ENCODE peak calls at places on chromosomes 2 and 18, in seven cellular contexts. One of them, this sample, is unnamed.

GRCh38 chr18:3683483-3683882 is 233.5 kb downstream of the TGIF1 start:
- DNase-seq in tibial artery: no peak
- DNase-seq in GM10248: no peak
- DNase-seq in Daoy: no peak
- DNase-seq in GM13977: no peak
- DNase-seq in non-pigmented ciliary epithelial cell: no peak
- DNase-seq in fibroblast of mammary gland: no peak
- DNase-seq in this sample: no peak

GRCh38 chr18:57353940-57354461 is 1.6 kb downstream of the ST8SIA3 start:
- DNase-seq in tibial artery: no peak
- DNase-seq in GM10248: peak; percentile 65
- DNase-seq in Daoy: peak; percentile 64
- DNase-seq in GM13977: peak; percentile 76
- DNase-seq in non-pigmented ciliary epithelial cell: peak; percentile 1
- DNase-seq in fibroblast of mammary gland: peak; percentile 22
- DNase-seq in this sample: no peak

GRCh38 chr18:74040459-74041332 is 106.9 kb downstream of the FBXO15 start:
- DNase-seq in tibial artery: no peak
- DNase-seq in GM10248: peak; percentile 70
- DNase-seq in Daoy: peak; percentile 49
- DNase-seq in GM13977: peak; percentile 54
- DNase-seq in non-pigmented ciliary epithelial cell: no peak
- DNase-seq in fibroblast of mammary gland: peak; percentile 19
- DNase-seq in this sample: no peak

GRCh38 chr2:235533616-235534385 is 40.0 kb downstream of the AGAP1 start:
- DNase-seq in tibial artery: no peak
- DNase-seq in GM10248: no peak
- DNase-seq in Daoy: no peak
- DNase-seq in GM13977: no peak
- DNase-seq in non-pigmented ciliary epithelial cell: no peak
- DNase-seq in fibroblast of mammary gland: no peak
- DNase-seq in this sample: no peak

GRCh38 chr2:190379249-190379964 is 28.7 kb upstream of the MFSD6 start:
- DNase-seq in tibial artery: no peak
- DNase-seq in GM10248: no peak
- DNase-seq in Daoy: peak; percentile 56
- DNase-seq in GM13977: no peak
- DNase-seq in non-pigmented ciliary epithelial cell: no peak
- DNase-seq in fibroblast of mammary gland: peak; percentile 87
- DNase-seq in this sample: no peak

GRCh38 chr2:238754259-238754658 is 93.6 kb upstream of the TWIST2 start:
- DNase-seq in tibial artery: no peak
- DNase-seq in GM10248: no peak
- DNase-seq in Daoy: no peak
- DNase-seq in GM13977: no peak
- DNase-seq in non-pigmented ciliary epithelial cell: no peak
- DNase-seq in fibroblast of mammary gland: peak; percentile 15
- DNase-seq in this sample: no peak

GRCh38 chr18:32610116-32610630 is 139.5 kb upstream of the GAREM1 start:
- DNase-seq in tibial artery: no peak
- DNase-seq in GM10248: no peak
- DNase-seq in Daoy: no peak
- DNase-seq in GM13977: no peak
- DNase-seq in non-pigmented ciliary epithelial cell: no peak
- DNase-seq in fibroblast of mammary gland: no peak
- DNase-seq in this sample: no peak

GRCh38 chr18:37238271-37238670 is 327.3 kb downstream of the CELF4 start:
- DNase-seq in tibial artery: no peak
- DNase-seq in GM10248: no peak
- DNase-seq in Daoy: no peak
- DNase-seq in GM13977: no peak
- DNase-seq in non-pigmented ciliary epithelial cell: no peak
- DNase-seq in fibroblast of mammary gland: no peak
- DNase-seq in this sample: no peak

GRCh38 chr2:105929506-105929905 is 184.8 kb downstream of the NCK2 start:
- DNase-seq in tibial artery: no peak
- DNase-seq in GM10248: no peak
- DNase-seq in Daoy: peak; percentile 26
- DNase-seq in GM13977: no peak
- DNase-seq in non-pigmented ciliary epithelial cell: no peak
- DNase-seq in fibroblast of mammary gland: peak; percentile 2
- DNase-seq in this sample: no peak

GRCh38 chr2:237165405-237166276 is 80.0 kb downstream of the COPS8 start:
- DNase-seq in tibial artery: no peak
- DNase-seq in GM10248: no peak
- DNase-seq in Daoy: peak; percentile 45
- DNase-seq in GM13977: no peak
- DNase-seq in non-pigmented ciliary epithelial cell: no peak
- DNase-seq in fibroblast of mammary gland: peak; percentile 74
- DNase-seq in this sample: no peak

GRCh38 chr2:24886640-24887324 is 33.3 kb downstream of the ADCY3 start:
- DNase-seq in tibial artery: no peak
- DNase-seq in GM10248: no peak
- DNase-seq in Daoy: no peak
- DNase-seq in GM13977: no peak
- DNase-seq in non-pigmented ciliary epithelial cell: no peak
- DNase-seq in fibroblast of mammary gland: no peak
- DNase-seq in this sample: no peak

GRCh38 chr2:239852272-239852671 is 172.9 kb downstream of the NDUFA10 start:
- DNase-seq in tibial artery: no peak
- DNase-seq in GM10248: no peak
- DNase-seq in Daoy: no peak
- DNase-seq in GM13977: no peak
- DNase-seq in non-pigmented ciliary epithelial cell: no peak
- DNase-seq in fibroblast of mammary gland: no peak
- DNase-seq in this sample: no peak

GRCh38 chr2:205169453-205169852 is 512.8 kb upstream of the NRP2 start:
- DNase-seq in tibial artery: no peak
- DNase-seq in GM10248: no peak
- DNase-seq in Daoy: no peak
- DNase-seq in GM13977: no peak
- DNase-seq in non-pigmented ciliary epithelial cell: no peak
- DNase-seq in fibroblast of mammary gland: no peak
- DNase-seq in this sample: no peak

GRCh38 chr18:32425466-32425865 is 45.2 kb downstream of the GAREM1 start:
- DNase-seq in tibial artery: no peak
- DNase-seq in GM10248: no peak
- DNase-seq in Daoy: no peak
- DNase-seq in GM13977: no peak
- DNase-seq in non-pigmented ciliary epithelial cell: peak; percentile 30
- DNase-seq in fibroblast of mammary gland: peak; percentile 71
- DNase-seq in this sample: no peak

GRCh38 chr2:154713605-154714004 is 15.1 kb downstream of the KCNJ3 start:
- DNase-seq in tibial artery: no peak
- DNase-seq in GM10248: no peak
- DNase-seq in Daoy: no peak
- DNase-seq in GM13977: no peak
- DNase-seq in non-pigmented ciliary epithelial cell: no peak
- DNase-seq in fibroblast of mammary gland: no peak
- DNase-seq in this sample: no peak

GRCh38 chr2:157476915-157477709 is 33.2 kb upstream of the CYTIP start:
- DNase-seq in tibial artery: no peak
- DNase-seq in GM10248: no peak
- DNase-seq in Daoy: no peak
- DNase-seq in GM13977: no peak
- DNase-seq in non-pigmented ciliary epithelial cell: no peak
- DNase-seq in fibroblast of mammary gland: peak; percentile 45
- DNase-seq in this sample: no peak

GRCh38 chr2:108908717-108909077 is 80.3 kb downstream of the EDAR start:
- DNase-seq in tibial artery: no peak
- DNase-seq in GM10248: no peak
- DNase-seq in Daoy: no peak
- DNase-seq in GM13977: no peak
- DNase-seq in non-pigmented ciliary epithelial cell: no peak
- DNase-seq in fibroblast of mammary gland: no peak
- DNase-seq in this sample: no peak

GRCh38 chr2:201234167-201235139 is 25.9 kb upstream of the CASP8 start:
- DNase-seq in tibial artery: no peak
- DNase-seq in GM10248: no peak
- DNase-seq in Daoy: no peak
- DNase-seq in GM13977: no peak
- DNase-seq in non-pigmented ciliary epithelial cell: no peak
- DNase-seq in fibroblast of mammary gland: no peak
- DNase-seq in this sample: no peak

GRCh38 chr2:43225093-43225787 is 1.2 kb downstream of the ZFP36L2 start:
- DNase-seq in tibial artery: peak; percentile 81
- DNase-seq in GM10248: no peak
- DNase-seq in Daoy: peak; percentile 57
- DNase-seq in GM13977: peak; percentile 57
- DNase-seq in non-pigmented ciliary epithelial cell: no peak
- DNase-seq in fibroblast of mammary gland: peak; percentile 59
- DNase-seq in this sample: peak; percentile 65

GRCh38 chr18:45291616-45292612 is 323.4 kb upstream of the SLC14A2 start:
- DNase-seq in tibial artery: no peak
- DNase-seq in GM10248: no peak
- DNase-seq in Daoy: peak; percentile 46
- DNase-seq in GM13977: no peak
- DNase-seq in non-pigmented ciliary epithelial cell: peak; percentile 20
- DNase-seq in fibroblast of mammary gland: peak; percentile 68
- DNase-seq in this sample: no peak

GRCh38 chr2:26740890-26741302 is 23.2 kb upstream of the SLC35F6 start:
- DNase-seq in tibial artery: no peak
- DNase-seq in GM10248: no peak
- DNase-seq in Daoy: no peak
- DNase-seq in GM13977: no peak
- DNase-seq in non-pigmented ciliary epithelial cell: no peak
- DNase-seq in fibroblast of mammary gland: no peak
- DNase-seq in this sample: no peak

GRCh38 chr2:230941202-230942180 is 16.4 kb upstream of the GPR55 start:
- DNase-seq in tibial artery: no peak
- DNase-seq in GM10248: no peak
- DNase-seq in Daoy: no peak
- DNase-seq in GM13977: no peak
- DNase-seq in non-pigmented ciliary epithelial cell: no peak
- DNase-seq in fibroblast of mammary gland: no peak
- DNase-seq in this sample: no peak

GRCh38 chr2:237685408-237685807 is 58.0 kb downstream of the LRRFIP1 start:
- DNase-seq in tibial artery: no peak
- DNase-seq in GM10248: no peak
- DNase-seq in Daoy: no peak
- DNase-seq in GM13977: no peak
- DNase-seq in non-pigmented ciliary epithelial cell: no peak
- DNase-seq in fibroblast of mammary gland: peak; percentile 61
- DNase-seq in this sample: no peak

GRCh38 chr2:9497017-9497416 is 22.7 kb downstream of the IAH1 start:
- DNase-seq in tibial artery: no peak
- DNase-seq in GM10248: no peak
- DNase-seq in Daoy: no peak
- DNase-seq in GM13977: no peak
- DNase-seq in non-pigmented ciliary epithelial cell: no peak
- DNase-seq in fibroblast of mammary gland: no peak
- DNase-seq in this sample: no peak

GRCh38 chr2:138485019-138485418 is 16.6 kb upstream of the SPOPL start:
- DNase-seq in tibial artery: no peak
- DNase-seq in GM10248: no peak
- DNase-seq in Daoy: no peak
- DNase-seq in GM13977: no peak
- DNase-seq in non-pigmented ciliary epithelial cell: no peak
- DNase-seq in fibroblast of mammary gland: peak; percentile 30
- DNase-seq in this sample: no peak

GRCh38 chr2:175004980-175005832 is at the start of gene CHN1:
- DNase-seq in tibial artery: peak; percentile 87
- DNase-seq in GM10248: peak; percentile 55
- DNase-seq in Daoy: peak; percentile 88
- DNase-seq in GM13977: peak; percentile 77
- DNase-seq in non-pigmented ciliary epithelial cell: no peak
- DNase-seq in fibroblast of mammary gland: peak; percentile 54
- DNase-seq in this sample: peak; percentile 70

GRCh38 chr18:54210463-54210862 is 14.0 kb downstream of the MBD2 start:
- DNase-seq in tibial artery: no peak
- DNase-seq in GM10248: no peak
- DNase-seq in Daoy: no peak
- DNase-seq in GM13977: peak; percentile 36
- DNase-seq in non-pigmented ciliary epithelial cell: no peak
- DNase-seq in fibroblast of mammary gland: no peak
- DNase-seq in this sample: no peak

GRCh38 chr2:216490061-216490460 is 8.6 kb upstream of the RPL37A start:
- DNase-seq in tibial artery: no peak
- DNase-seq in GM10248: no peak
- DNase-seq in Daoy: peak; percentile 47
- DNase-seq in GM13977: no peak
- DNase-seq in non-pigmented ciliary epithelial cell: no peak
- DNase-seq in fibroblast of mammary gland: peak; percentile 81
- DNase-seq in this sample: no peak

GRCh38 chr2:242004902-242005230 is 135.3 kb downstream of the RTP5 start:
- DNase-seq in tibial artery: peak; percentile 28
- DNase-seq in GM10248: no peak
- DNase-seq in Daoy: no peak
- DNase-seq in GM13977: no peak
- DNase-seq in non-pigmented ciliary epithelial cell: no peak
- DNase-seq in fibroblast of mammary gland: no peak
- DNase-seq in this sample: no peak

GRCh38 chr2:196170202-196170680 is 1.1 kb downstream of the STK17B start:
- DNase-seq in tibial artery: no peak
- DNase-seq in GM10248: no peak
- DNase-seq in Daoy: peak; percentile 57
- DNase-seq in GM13977: no peak
- DNase-seq in non-pigmented ciliary epithelial cell: no peak
- DNase-seq in fibroblast of mammary gland: peak; percentile 79
- DNase-seq in this sample: no peak

GRCh38 chr2:108640731-108641130 is 78.6 kb upstream of the RANBP2 start:
- DNase-seq in tibial artery: no peak
- DNase-seq in GM10248: no peak
- DNase-seq in Daoy: peak; percentile 68
- DNase-seq in GM13977: no peak
- DNase-seq in non-pigmented ciliary epithelial cell: peak; percentile 82
- DNase-seq in fibroblast of mammary gland: peak; percentile 97
- DNase-seq in this sample: no peak

GRCh38 chr2:190533175-190533967 is 1.2 kb downstream of the NEMP2 start:
- DNase-seq in tibial artery: no peak
- DNase-seq in GM10248: no peak
- DNase-seq in Daoy: peak; percentile 45
- DNase-seq in GM13977: no peak
- DNase-seq in non-pigmented ciliary epithelial cell: no peak
- DNase-seq in fibroblast of mammary gland: peak; percentile 20
- DNase-seq in this sample: no peak

GRCh38 chr2:79993144-79993543 is 311.4 kb downstream of the LRRTM1 start:
- DNase-seq in tibial artery: no peak
- DNase-seq in GM10248: no peak
- DNase-seq in Daoy: no peak
- DNase-seq in GM13977: no peak
- DNase-seq in non-pigmented ciliary epithelial cell: no peak
- DNase-seq in fibroblast of mammary gland: no peak
- DNase-seq in this sample: no peak

GRCh38 chr2:55992465-55992864 is 68.9 kb upstream of the EFEMP1 start:
- DNase-seq in tibial artery: peak; percentile 75
- DNase-seq in GM10248: no peak
- DNase-seq in Daoy: peak; percentile 98
- DNase-seq in GM13977: no peak
- DNase-seq in non-pigmented ciliary epithelial cell: peak; percentile 100
- DNase-seq in fibroblast of mammary gland: peak; percentile 97
- DNase-seq in this sample: peak; percentile 28

GRCh38 chr2:234206738-234207137 is 156.2 kb downstream of the SPP2 start:
- DNase-seq in tibial artery: no peak
- DNase-seq in GM10248: no peak
- DNase-seq in Daoy: no peak
- DNase-seq in GM13977: no peak
- DNase-seq in non-pigmented ciliary epithelial cell: no peak
- DNase-seq in fibroblast of mammary gland: no peak
- DNase-seq in this sample: no peak

GRCh38 chr2:223797811-223798721 is 39.3 kb downstream of the AP1S3 start:
- DNase-seq in tibial artery: no peak
- DNase-seq in GM10248: peak; percentile 74
- DNase-seq in Daoy: peak; percentile 35
- DNase-seq in GM13977: peak; percentile 62
- DNase-seq in non-pigmented ciliary epithelial cell: no peak
- DNase-seq in fibroblast of mammary gland: peak; percentile 58
- DNase-seq in this sample: peak; percentile 20

GRCh38 chr2:172324198-172324597 is 103.2 kb upstream of the ITGA6 start:
- DNase-seq in tibial artery: no peak
- DNase-seq in GM10248: no peak
- DNase-seq in Daoy: no peak
- DNase-seq in GM13977: no peak
- DNase-seq in non-pigmented ciliary epithelial cell: no peak
- DNase-seq in fibroblast of mammary gland: no peak
- DNase-seq in this sample: no peak

This sample was measured in uterus.